ENCODE peak calls at places on chromosomes 3 and 15, in six cellular contexts. S, J, B, M, N and E are unnamed samples.
A peak's percentile ranks its signal among the peaks of the same experiment; 100 is the strongest.

GRCh38 chr3:189071452-189071851 is 100.3 kb upstream of the TPRG1 start:
- DNase-seq in J (no peak), M (no peak), B (no peak), S (no peak), N (no peak), E (no peak)

GRCh38 chr3:189941679-189942078 is 179.0 kb downstream of the P3H2 start:
- DNase-seq in N (no peak), B (peak; percentile 65), J (no peak), M (no peak), S (no peak), E (no peak)

GRCh38 chr3:115486880-115487279 is 136.4 kb upstream of the GAP43 start:
- DNase-seq in M (no peak), S (no peak), J (no peak), B (no peak), N (no peak), E (no peak)

GRCh38 chr3:140225996-140226395 is 291.0 kb downstream of the CLSTN2 start:
- DNase-seq in J (no peak), B (no peak), S (no peak), M (no peak), N (no peak), E (no peak)

GRCh38 chr3:23961064-23961463 is 16.0 kb downstream of the NR1D2 start:
- DNase-seq in M (no peak), J (no peak), N (no peak), B (peak; percentile 36), S (no peak), E (no peak)

GRCh38 chr3:193996205-193996604 is 139.7 kb upstream of the HES1 start:
- DNase-seq in M (no peak), J (peak; percentile 55), B (no peak), N (no peak), S (no peak), E (no peak)

GRCh38 chr3:173588547-173588946 is 191.0 kb downstream of the NLGN1 start:
- DNase-seq in S (no peak), N (no peak), J (no peak), B (no peak), M (no peak), E (no peak)

GRCh38 chr3:55756976-55757375 is 269.9 kb upstream of the WNT5A start:
- DNase-seq in S (no peak), B (no peak), J (no peak), N (no peak), M (no peak), E (no peak)

GRCh38 chr3:64411101-64411500 is 185.8 kb upstream of the PRICKLE2 start:
- DNase-seq in S (no peak), J (no peak), B (no peak), M (no peak), N (no peak), E (no peak)

DNA sequence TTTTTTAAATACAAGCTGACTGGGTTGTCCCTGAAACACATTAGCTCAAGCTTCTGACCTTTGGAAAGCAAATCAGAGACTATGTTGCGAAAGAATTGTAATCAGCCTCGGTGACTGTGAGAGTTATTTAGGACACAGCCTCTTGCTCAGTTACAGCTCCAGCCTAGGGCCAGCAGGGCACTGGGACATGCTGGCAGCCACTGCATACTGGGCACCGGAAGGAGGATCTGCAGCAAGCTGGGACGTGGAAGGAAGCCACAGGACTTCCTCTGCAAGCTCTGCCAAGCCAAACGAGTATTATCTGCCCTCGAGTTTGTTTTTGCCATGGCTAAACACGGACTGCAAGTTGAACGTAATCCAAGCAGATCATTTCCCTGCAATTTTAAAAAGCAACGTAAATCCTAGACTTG is 24.4 kb upstream of the COPG1 start:
- DNase-seq in M (peak; percentile 66), N (no peak), S (no peak), J (peak; percentile 86), B (peak; percentile 76), E (no peak)
- TF ChIP-seq CTCF in M (no peak), N (no peak), S (no peak), J (no peak), B (no peak), E (no peak)

DNA sequence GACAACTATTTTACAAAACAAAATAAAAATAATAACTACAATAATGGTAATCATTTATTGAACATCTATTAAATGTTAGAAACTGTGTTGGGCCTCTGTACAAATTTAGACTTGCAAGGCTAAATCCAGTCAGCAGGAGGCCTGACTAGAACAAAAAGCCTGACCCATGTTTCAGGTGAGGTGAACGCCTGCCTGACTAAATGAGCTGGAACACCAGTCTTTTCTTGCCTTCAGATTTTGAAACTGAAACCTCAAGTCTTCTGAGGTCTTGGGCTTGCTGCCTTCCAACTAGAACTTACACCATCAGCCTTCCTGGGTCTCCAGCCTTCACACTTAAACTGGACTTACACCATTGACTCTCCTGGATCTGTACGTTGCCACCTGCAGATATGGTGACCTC is 706.9 kb downstream of the TBL1XR1 start:
- DNase-seq in B (no peak), M (no peak), S (no peak), J (no peak), N (no peak), E (no peak)
- TF ChIP-seq CTCF in B (no peak), M (no peak), S (no peak), J (no peak), N (no peak), E (no peak)

DNA sequence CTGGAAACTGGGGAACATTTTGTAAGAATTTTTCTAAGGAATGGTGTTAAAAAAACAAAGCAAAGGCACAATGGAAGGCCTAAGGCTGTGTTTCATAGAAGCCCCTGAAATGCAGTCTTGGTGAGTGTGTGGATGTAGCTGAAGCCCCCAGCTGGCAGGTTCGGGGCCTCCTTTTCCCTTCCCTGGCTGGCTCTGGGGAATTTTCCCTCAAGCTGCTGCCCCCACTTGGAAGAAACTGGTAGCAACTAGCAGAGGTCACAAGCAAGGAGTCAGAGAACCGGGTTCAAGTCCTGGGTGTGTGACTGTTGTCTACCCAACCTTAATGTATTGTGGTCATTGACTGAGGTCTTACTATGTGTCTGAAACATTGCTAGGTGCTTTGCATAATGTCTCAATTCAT is 85.3 kb upstream of the MYZAP start:
- DNase-seq in B (peak; percentile 12), S (no peak), M (no peak), N (no peak), J (no peak), E (no peak)
- TF ChIP-seq CTCF in B (peak; percentile 16), S (no peak), M (peak; percentile 23), N (no peak), J (no peak), E (peak; percentile 72)

GRCh38 chr3:161212892-161213291 is 8.2 kb upstream of the NMD3 start:
- DNase-seq in S (no peak), N (no peak), J (no peak), B (no peak), M (no peak), E (no peak)

GRCh38 chr3:161213644-161214043 is 7.5 kb upstream of the NMD3 start:
- DNase-seq in S (no peak), J (no peak), B (no peak), M (no peak), N (no peak), E (no peak)

GRCh38 chr3:161203485-161204098 is 17.5 kb upstream of the NMD3 start:
- DNase-seq in S (no peak), M (no peak), J (no peak), N (no peak), B (no peak), E (no peak)

DNA sequence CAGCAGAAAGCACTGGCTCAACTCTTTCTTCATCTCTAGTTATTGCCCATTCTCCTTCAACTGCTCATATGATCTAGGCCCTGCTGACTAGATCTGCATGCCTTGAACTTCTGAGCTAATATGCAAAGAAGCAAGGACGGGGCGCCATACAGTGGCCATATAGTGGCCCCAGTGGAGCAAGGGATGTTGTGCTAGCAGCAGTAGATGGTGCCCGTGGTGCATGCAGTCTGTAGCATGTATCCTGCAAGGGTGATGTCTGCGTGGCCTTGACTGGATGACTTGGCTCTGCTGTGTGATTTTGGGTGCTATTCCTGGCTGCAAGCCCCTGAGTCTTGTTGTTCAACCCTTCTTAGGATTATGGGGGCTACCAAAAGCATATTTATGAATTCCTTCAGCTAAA is 12.2 kb upstream of the NMD3 start:
- DNase-seq in M (no peak), J (no peak), B (no peak), S (no peak), N (no peak), E (no peak)
- TF ChIP-seq CTCF in M (no peak), J (no peak), B (no peak), S (no peak), N (no peak), E (no peak)

GRCh38 chr3:38560284-38560683 is 64.1 kb downstream of the EXOG start:
- DNase-seq in M (no peak), B (no peak), S (no peak), J (peak; percentile 53), N (no peak), E (no peak)
- TF ChIP-seq CTCF in M (peak; percentile 38), B (peak; percentile 19), S (peak; percentile 39), J (no peak), N (peak; percentile 17), E (no peak)

DNA sequence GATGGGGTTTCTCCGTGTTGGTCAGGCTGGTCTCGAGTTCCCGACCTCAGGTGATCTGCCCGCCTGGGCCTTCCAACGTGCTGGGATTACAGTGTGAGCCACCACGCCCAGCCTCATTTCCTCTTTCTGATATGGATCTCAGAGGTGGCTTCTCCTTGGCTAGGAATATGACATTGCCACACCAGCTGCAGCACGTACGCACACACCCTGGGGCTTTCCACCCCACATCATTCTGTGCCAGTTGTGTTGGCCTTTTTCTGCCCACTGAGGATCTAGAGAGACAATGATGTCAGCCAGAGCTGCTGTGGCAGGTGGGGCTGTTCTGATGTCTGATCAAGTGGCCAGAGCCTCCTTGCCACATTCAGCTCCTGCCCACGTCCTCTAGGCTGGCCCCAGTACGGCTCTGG is 29.0 kb downstream of the TMEM45A start:
- DNase-seq in M (no peak), N (no peak), S (no peak), B (no peak), J (no peak), E (no peak)
- TF ChIP-seq CTCF in M (no peak), N (no peak), S (no peak), B (no peak), J (no peak), E (no peak)

GRCh38 chr3:181459516-181459915 is 252.2 kb upstream of the SOX2 start:
- DNase-seq in M (no peak), J (no peak), N (no peak), B (no peak), S (no peak), E (no peak)
- TF ChIP-seq CTCF in M (no peak), J (no peak), N (no peak), B (no peak), S (no peak), E (no peak)

DNA sequence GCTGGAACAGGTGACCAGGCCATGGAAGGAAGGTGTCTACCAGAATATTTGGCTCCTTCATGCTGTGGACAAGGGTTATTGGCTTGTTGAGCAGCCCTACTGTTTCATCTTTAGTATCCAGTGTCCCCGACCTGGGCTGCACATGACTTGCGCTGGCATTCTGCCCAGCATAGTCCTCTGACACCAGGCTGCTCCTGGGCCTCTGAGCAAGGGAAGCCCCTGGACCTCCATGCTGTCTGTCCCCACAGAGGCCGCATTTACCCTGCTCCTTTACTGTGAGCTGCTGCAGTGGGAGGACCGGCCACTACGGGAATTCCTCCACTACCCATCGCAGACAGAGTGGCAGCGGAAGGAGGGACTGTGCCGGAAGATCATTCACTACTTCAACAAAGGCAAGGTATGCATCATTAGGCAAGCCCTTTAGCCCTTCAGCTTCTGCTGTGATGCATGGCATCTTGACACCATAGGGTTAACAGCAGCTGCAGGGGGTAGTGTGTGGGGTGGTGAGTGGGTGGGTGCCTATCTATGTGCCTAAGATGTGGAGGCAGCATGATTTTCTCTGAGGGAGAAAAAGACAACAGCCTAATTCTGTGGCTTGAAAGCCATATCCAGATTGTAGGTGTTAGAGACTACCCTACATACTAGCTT is 44.0 kb upstream of the MANF start:
- DNase-seq in N (no peak), M (peak; percentile 1), B (peak; percentile 49), S (no peak), J (no peak), E (no peak)
- TF ChIP-seq CTCF in N (no peak), M (no peak), B (no peak), S (no peak), J (no peak), E (no peak)